ENCODE peak calls at places on chromosomes 16 and 17, in nine cellular contexts. U is caudate nucleus; E is stimulated activated CD4-positive, alpha-beta T cell treated with anti-CD3 and anti-CD28 coated beads, Interleukin-12 subunit alpha, Interleukin-12 subunit beta, amount 100 ng/mL, for 4 hours; Y is SHP77 treated with DMSO at 0.1 percent for 48 hours; D is HT1080; M is NCI-H345; C is NCI-H2029 treated with DMSO at 0.1 percent for 48 hours; N is hypothalamus; H is nephron progenitor cell. X is an unnamed sample.

GRCh38 chr16:16146380-16147315 is 76.6 kb downstream of the ABCC6 start:
- DNase-seq in N (no peak), C (no peak), M (no peak), Y (no peak), D (no peak), E (no peak), H (no peak), U (no peak), X (no peak)

GRCh38 chr17:65463242-65463641 is 98.2 kb downstream of the AXIN2 start:
- DNase-seq in H (no peak), C (no peak), N (no peak), D (no peak), Y (no peak), E (no peak), M (no peak), U (no peak), X (no peak)

GRCh38 chr16:46857261-46857962 is 26.4 kb upstream of the C16orf87 start:
- DNase-seq in H (peak; percentile 30), U (peak; percentile 10), D (peak; percentile 24), M (peak; percentile 17), N (peak; percentile 3), E (no peak), Y (peak; percentile 74), C (no peak), X (peak; percentile 39)

GRCh38 chr17:83068641-83069570 is 10.5 kb upstream of the METRNL start:
- DNase-seq in D (no peak), N (no peak), U (no peak), M (no peak), H (no peak), C (no peak), Y (no peak), E (no peak), X (no peak)

GRCh38 chr17:38852771-38853291 is 690 bp downstream of the RPL23 start:
- DNase-seq in N (no peak), Y (no peak), M (no peak), E (no peak), C (no peak), D (no peak), U (no peak), H (no peak), X (no peak)

GRCh38 chr17:80104321-80104955 is 3.1 kb downstream of the GAA start:
- DNase-seq in E (no peak), U (no peak), M (peak; percentile 86), H (peak; percentile 37), C (peak; percentile 59), N (no peak), Y (no peak), D (peak; percentile 52), X (peak; percentile 5)

GRCh38 chr17:46777943-46778915 is 40.3 kb downstream of the WNT3 start:
- DNase-seq in Y (no peak), C (no peak), M (no peak), N (no peak), E (no peak), H (no peak), U (no peak), D (no peak), X (no peak)

GRCh38 chr16:2786061-2786825 is 1.1 kb downstream of the PRSS33 start:
- DNase-seq in Y (no peak), E (no peak), H (no peak), M (no peak), N (no peak), U (no peak), C (peak; percentile 4), D (no peak), X (no peak)

GRCh38 chr16:84497836-84498610 is 6.4 kb downstream of the MEAK7 start:
- DNase-seq in H (no peak), U (no peak), M (no peak), D (no peak), N (no peak), C (no peak), Y (no peak), E (no peak), X (no peak)

GRCh38 chr16:49478107-49478506 is 104.5 kb downstream of the C16orf78 start:
- DNase-seq in E (no peak), C (no peak), Y (no peak), D (no peak), N (no peak), M (no peak), H (no peak), U (no peak), X (no peak)

X was measured in NCI-H1105.